ENCODE peak calls at places on chromosomes 12 and 14, in eight cellular contexts. N, S, Z, J, W, M, Y and E are unnamed samples.

GRCh38 chr12:131383741-131384543 is 326.9 kb upstream of the SFSWAP start:
- DNase-seq in N (no peak), S (no peak), Z (no peak), J (no peak), W (no peak), M (no peak), Y (no peak), E (no peak)

GRCh38 chr14:89813485-89814080 is 140.9 kb downstream of the EFCAB11 start:
- DNase-seq in N (peak), S (peak), Z (no peak), J (no peak), W (peak), M (peak), Y (no peak), E (peak)

GRCh38 chr12:80625901-80626300 is 81.5 kb upstream of the MYF6 start:
- DNase-seq in N (no peak), S (no peak), Z (no peak), J (no peak), W (peak), M (no peak), Y (no peak), E (no peak)

GRCh38 chr12:77746108-77746507 is 84.6 kb upstream of the NAV3 start:
- DNase-seq in N (no peak), S (no peak), Z (no peak), J (no peak), W (peak), M (peak), Y (no peak), E (no peak)

GRCh38 chr12:19496249-19497208 is 57.2 kb downstream of the AEBP2 start:
- DNase-seq in N (no peak), S (no peak), Z (no peak), J (no peak), W (no peak), M (no peak), Y (no peak), E (no peak)

GRCh38 chr12:32134144-32134888 is 27.7 kb downstream of the BICD1 start:
- DNase-seq in N (peak), S (no peak), Z (peak), J (peak), W (peak), M (no peak), Y (no peak), E (no peak)

GRCh38 chr14:67733609-67734008 is 31.9 kb downstream of the RDH12 start:
- DNase-seq in N (no peak), S (no peak), Z (no peak), J (no peak), W (no peak), M (no peak), Y (no peak), E (no peak)

GRCh38 chr12:25829192-25829591 is 129.3 kb upstream of the RASSF8 start:
- DNase-seq in N (peak), S (peak), Z (no peak), J (no peak), W (peak), M (peak), Y (no peak), E (peak)

GRCh38 chr14:99936738-99937474 is 128.3 kb upstream of the EVL start:
- DNase-seq in N (no peak), S (no peak), Z (no peak), J (no peak), W (no peak), M (no peak), Y (no peak), E (no peak)

GRCh38 chr14:102594514-102595175 is 2.2 kb downstream of the RCOR1 start:
- DNase-seq in N (peak), S (peak), Z (peak), J (peak), W (peak), M (no peak), Y (peak), E (no peak)

GRCh38 chr12:80877706-80878384 is 59.9 kb downstream of the LIN7A start:
- DNase-seq in N (peak), S (no peak), Z (no peak), J (no peak), W (no peak), M (no peak), Y (peak), E (no peak)

GRCh38 chr14:33859306-33859705 is 91.6 kb downstream of the EGLN3 start:
- DNase-seq in N (no peak), S (no peak), Z (no peak), J (no peak), W (no peak), M (no peak), Y (no peak), E (no peak)

GRCh38 chr12:7588703-7589329 is 76.9 kb downstream of the APOBEC1 start:
- DNase-seq in N (peak), S (no peak), Z (peak), J (peak), W (peak), M (no peak), Y (no peak), E (peak)

GRCh38 chr12:100555722-100556121 is 17.8 kb upstream of the GAS2L3 start:
- DNase-seq in N (peak), S (no peak), Z (no peak), J (no peak), W (peak), M (no peak), Y (no peak), E (no peak)

GRCh38 chr14:53273671-53274072 is 120.5 kb upstream of the DDHD1 start:
- DNase-seq in N (peak), S (no peak), Z (no peak), J (no peak), W (peak), M (no peak), Y (no peak), E (no peak)

GRCh38 chr14:33767721-33768457 is 183.0 kb downstream of the EGLN3 start:
- DNase-seq in N (peak), S (no peak), Z (no peak), J (no peak), W (peak), M (no peak), Y (no peak), E (no peak)

GRCh38 chr14:81536125-81536771 is 2.6 kb upstream of the SEL1L start:
- DNase-seq in N (no peak), S (no peak), Z (no peak), J (no peak), W (no peak), M (no peak), Y (no peak), E (no peak)